ENCODE peak calls at places on chromosomes 5 and 9, in eight cellular contexts. One of them, this sample, is unnamed.

GRCh38 chr5:142883025-142883424 is 112.8 kb downstream of the ARHGAP26 start:
- DNase-seq in stomach: no peak
- DNase-seq in adipocyte: peak; percentile 55
- DNase-seq in WTC11: no peak
- DNase-seq in stimulated activated CD4-positive, alpha-beta T cell treated with anti-CD3 and anti-CD28 coated beads, Interleukin-4, amount 100 ng/mL, for 24 hours: no peak
- DNase-seq in naive thymus-derived CD8-positive, alpha-beta T cell: no peak
- DNase-seq in GM12865: no peak
- DNase-seq in KBM-7: no peak
- DNase-seq in this sample: no peak

GRCh38 chr9:13461588-13461987 is 182.1 kb upstream of the MPDZ start:
- DNase-seq in stomach: no peak
- DNase-seq in adipocyte: no peak
- DNase-seq in WTC11: no peak
- DNase-seq in stimulated activated CD4-positive, alpha-beta T cell treated with anti-CD3 and anti-CD28 coated beads, Interleukin-4, amount 100 ng/mL, for 24 hours: no peak
- DNase-seq in naive thymus-derived CD8-positive, alpha-beta T cell: no peak
- DNase-seq in GM12865: no peak
- DNase-seq in KBM-7: no peak
- DNase-seq in this sample: no peak

GRCh38 chr5:136089804-136090203 is 42.8 kb upstream of the SMAD5 start:
- DNase-seq in stomach: no peak
- DNase-seq in adipocyte: no peak
- DNase-seq in WTC11: no peak
- DNase-seq in stimulated activated CD4-positive, alpha-beta T cell treated with anti-CD3 and anti-CD28 coated beads, Interleukin-4, amount 100 ng/mL, for 24 hours: no peak
- DNase-seq in naive thymus-derived CD8-positive, alpha-beta T cell: no peak
- DNase-seq in GM12865: no peak
- DNase-seq in KBM-7: no peak
- DNase-seq in this sample: no peak

GRCh38 chr5:72166070-72166979 is 59.0 kb downstream of the MAP1B start:
- DNase-seq in stomach: no peak
- DNase-seq in adipocyte: no peak
- DNase-seq in WTC11: peak; percentile 33
- DNase-seq in stimulated activated CD4-positive, alpha-beta T cell treated with anti-CD3 and anti-CD28 coated beads, Interleukin-4, amount 100 ng/mL, for 24 hours: no peak
- DNase-seq in naive thymus-derived CD8-positive, alpha-beta T cell: no peak
- DNase-seq in GM12865: no peak
- DNase-seq in KBM-7: peak; percentile 6
- DNase-seq in this sample: no peak

GRCh38 chr5:173729079-173729765 is 112.8 kb upstream of the BOD1 start:
- DNase-seq in stomach: no peak
- DNase-seq in adipocyte: no peak
- DNase-seq in WTC11: peak; percentile 32
- DNase-seq in stimulated activated CD4-positive, alpha-beta T cell treated with anti-CD3 and anti-CD28 coated beads, Interleukin-4, amount 100 ng/mL, for 24 hours: no peak
- DNase-seq in naive thymus-derived CD8-positive, alpha-beta T cell: no peak
- DNase-seq in GM12865: no peak
- DNase-seq in KBM-7: no peak
- DNase-seq in this sample: no peak

GRCh38 chr9:9751996-9752395 is 860.8 kb downstream of the PTPRD start:
- DNase-seq in stomach: no peak
- DNase-seq in adipocyte: no peak
- DNase-seq in WTC11: no peak
- DNase-seq in stimulated activated CD4-positive, alpha-beta T cell treated with anti-CD3 and anti-CD28 coated beads, Interleukin-4, amount 100 ng/mL, for 24 hours: no peak
- DNase-seq in naive thymus-derived CD8-positive, alpha-beta T cell: no peak
- DNase-seq in GM12865: no peak
- DNase-seq in KBM-7: no peak
- DNase-seq in this sample: no peak

GRCh38 chr5:100900142-100900795 is 2.8 kb downstream of the ST8SIA4 start:
- DNase-seq in stomach: peak; percentile 26
- DNase-seq in adipocyte: peak; percentile 19
- DNase-seq in WTC11: peak; percentile 33
- DNase-seq in stimulated activated CD4-positive, alpha-beta T cell treated with anti-CD3 and anti-CD28 coated beads, Interleukin-4, amount 100 ng/mL, for 24 hours: peak; percentile 69
- DNase-seq in naive thymus-derived CD8-positive, alpha-beta T cell: peak; percentile 54
- DNase-seq in GM12865: peak; percentile 85
- DNase-seq in KBM-7: no peak
- DNase-seq in this sample: no peak

GRCh38 chr5:35857004-35857345 is 284 bp downstream of the IL7R start:
- DNase-seq in stomach: no peak
- DNase-seq in adipocyte: no peak
- DNase-seq in WTC11: no peak
- DNase-seq in stimulated activated CD4-positive, alpha-beta T cell treated with anti-CD3 and anti-CD28 coated beads, Interleukin-4, amount 100 ng/mL, for 24 hours: peak; percentile 50
- DNase-seq in naive thymus-derived CD8-positive, alpha-beta T cell: no peak
- DNase-seq in GM12865: no peak
- DNase-seq in KBM-7: no peak
- DNase-seq in this sample: no peak

GRCh38 chr5:83509535-83509934 is 38.0 kb downstream of the VCAN start:
- DNase-seq in stomach: no peak
- DNase-seq in adipocyte: peak; percentile 61
- DNase-seq in WTC11: no peak
- DNase-seq in stimulated activated CD4-positive, alpha-beta T cell treated with anti-CD3 and anti-CD28 coated beads, Interleukin-4, amount 100 ng/mL, for 24 hours: no peak
- DNase-seq in naive thymus-derived CD8-positive, alpha-beta T cell: no peak
- DNase-seq in GM12865: no peak
- DNase-seq in KBM-7: no peak
- DNase-seq in this sample: no peak

GRCh38 chr5:159533197-159533596 is 202.9 kb upstream of the IL12B start:
- DNase-seq in stomach: no peak
- DNase-seq in adipocyte: peak; percentile 81
- DNase-seq in WTC11: no peak
- DNase-seq in stimulated activated CD4-positive, alpha-beta T cell treated with anti-CD3 and anti-CD28 coated beads, Interleukin-4, amount 100 ng/mL, for 24 hours: no peak
- DNase-seq in naive thymus-derived CD8-positive, alpha-beta T cell: no peak
- DNase-seq in GM12865: no peak
- DNase-seq in KBM-7: no peak
- DNase-seq in this sample: no peak

GRCh38 chr5:96761618-96762017 is 46.1 kb downstream of the ERAP1 start:
- DNase-seq in stomach: no peak
- DNase-seq in adipocyte: peak; percentile 17
- DNase-seq in WTC11: no peak
- DNase-seq in stimulated activated CD4-positive, alpha-beta T cell treated with anti-CD3 and anti-CD28 coated beads, Interleukin-4, amount 100 ng/mL, for 24 hours: no peak
- DNase-seq in naive thymus-derived CD8-positive, alpha-beta T cell: no peak
- DNase-seq in GM12865: no peak
- DNase-seq in KBM-7: no peak
- DNase-seq in this sample: no peak

GRCh38 chr5:124342027-124342471 is 404.4 kb downstream of the ZNF608 start:
- DNase-seq in stomach: no peak
- DNase-seq in adipocyte: peak; percentile 86
- DNase-seq in WTC11: no peak
- DNase-seq in stimulated activated CD4-positive, alpha-beta T cell treated with anti-CD3 and anti-CD28 coated beads, Interleukin-4, amount 100 ng/mL, for 24 hours: no peak
- DNase-seq in naive thymus-derived CD8-positive, alpha-beta T cell: no peak
- DNase-seq in GM12865: no peak
- DNase-seq in KBM-7: no peak
- DNase-seq in this sample: no peak

GRCh38 chr9:75111019-75111622 is 22.8 kb downstream of the OSTF1 start:
- DNase-seq in stomach: peak; percentile 39
- DNase-seq in adipocyte: no peak
- DNase-seq in WTC11: no peak
- DNase-seq in stimulated activated CD4-positive, alpha-beta T cell treated with anti-CD3 and anti-CD28 coated beads, Interleukin-4, amount 100 ng/mL, for 24 hours: no peak
- DNase-seq in naive thymus-derived CD8-positive, alpha-beta T cell: no peak
- DNase-seq in GM12865: no peak
- DNase-seq in KBM-7: no peak
- DNase-seq in this sample: no peak

GRCh38 chr9:106644661-106645060 is 218.3 kb upstream of the ZNF462 start:
- DNase-seq in stomach: no peak
- DNase-seq in adipocyte: no peak
- DNase-seq in WTC11: no peak
- DNase-seq in stimulated activated CD4-positive, alpha-beta T cell treated with anti-CD3 and anti-CD28 coated beads, Interleukin-4, amount 100 ng/mL, for 24 hours: no peak
- DNase-seq in naive thymus-derived CD8-positive, alpha-beta T cell: no peak
- DNase-seq in GM12865: no peak
- DNase-seq in KBM-7: no peak
- DNase-seq in this sample: no peak

GRCh38 chr5:76062502-76062901 is 20.7 kb upstream of the SV2C start:
- DNase-seq in stomach: no peak
- DNase-seq in adipocyte: peak; percentile 12
- DNase-seq in WTC11: no peak
- DNase-seq in stimulated activated CD4-positive, alpha-beta T cell treated with anti-CD3 and anti-CD28 coated beads, Interleukin-4, amount 100 ng/mL, for 24 hours: no peak
- DNase-seq in naive thymus-derived CD8-positive, alpha-beta T cell: no peak
- DNase-seq in GM12865: no peak
- DNase-seq in KBM-7: no peak
- DNase-seq in this sample: no peak

GRCh38 chr5:42894057-42894456 is 82.4 kb upstream of the SELENOP start:
- DNase-seq in stomach: no peak
- DNase-seq in adipocyte: no peak
- DNase-seq in WTC11: peak; percentile 88
- DNase-seq in stimulated activated CD4-positive, alpha-beta T cell treated with anti-CD3 and anti-CD28 coated beads, Interleukin-4, amount 100 ng/mL, for 24 hours: no peak
- DNase-seq in naive thymus-derived CD8-positive, alpha-beta T cell: no peak
- DNase-seq in GM12865: no peak
- DNase-seq in KBM-7: no peak
- DNase-seq in this sample: no peak

GRCh38 chr9:106862115-106862945 is 636 bp upstream of the ZNF462 start:
- DNase-seq in stomach: no peak
- DNase-seq in adipocyte: peak; percentile 54
- DNase-seq in WTC11: peak; percentile 59
- DNase-seq in stimulated activated CD4-positive, alpha-beta T cell treated with anti-CD3 and anti-CD28 coated beads, Interleukin-4, amount 100 ng/mL, for 24 hours: no peak
- DNase-seq in naive thymus-derived CD8-positive, alpha-beta T cell: no peak
- DNase-seq in GM12865: no peak
- DNase-seq in KBM-7: peak; percentile 48
- DNase-seq in this sample: no peak

GRCh38 chr9:79559501-79560181 is 12.1 kb upstream of the TLE4 start:
- DNase-seq in stomach: no peak
- DNase-seq in adipocyte: no peak
- DNase-seq in WTC11: no peak
- DNase-seq in stimulated activated CD4-positive, alpha-beta T cell treated with anti-CD3 and anti-CD28 coated beads, Interleukin-4, amount 100 ng/mL, for 24 hours: no peak
- DNase-seq in naive thymus-derived CD8-positive, alpha-beta T cell: no peak
- DNase-seq in GM12865: no peak
- DNase-seq in KBM-7: no peak
- DNase-seq in this sample: no peak

GRCh38 chr9:109799792-109800191 is 19.8 kb downstream of the PALM2AKAP2 start:
- DNase-seq in stomach: no peak
- DNase-seq in adipocyte: peak; percentile 61
- DNase-seq in WTC11: no peak
- DNase-seq in stimulated activated CD4-positive, alpha-beta T cell treated with anti-CD3 and anti-CD28 coated beads, Interleukin-4, amount 100 ng/mL, for 24 hours: no peak
- DNase-seq in naive thymus-derived CD8-positive, alpha-beta T cell: no peak
- DNase-seq in GM12865: no peak
- DNase-seq in KBM-7: no peak
- DNase-seq in this sample: no peak

GRCh38 chr9:128007566-128008138 is 26.9 kb upstream of the EEIG1 start:
- DNase-seq in stomach: peak; percentile 55
- DNase-seq in adipocyte: peak; percentile 73
- DNase-seq in WTC11: no peak
- DNase-seq in stimulated activated CD4-positive, alpha-beta T cell treated with anti-CD3 and anti-CD28 coated beads, Interleukin-4, amount 100 ng/mL, for 24 hours: peak; percentile 87
- DNase-seq in naive thymus-derived CD8-positive, alpha-beta T cell: peak; percentile 97
- DNase-seq in GM12865: peak; percentile 91
- DNase-seq in KBM-7: peak; percentile 94
- DNase-seq in this sample: peak; percentile 82

GRCh38 chr5:151008124-151008491 is 12.3 kb upstream of the GPX3 start:
- DNase-seq in stomach: no peak
- DNase-seq in adipocyte: no peak
- DNase-seq in WTC11: no peak
- DNase-seq in stimulated activated CD4-positive, alpha-beta T cell treated with anti-CD3 and anti-CD28 coated beads, Interleukin-4, amount 100 ng/mL, for 24 hours: no peak
- DNase-seq in naive thymus-derived CD8-positive, alpha-beta T cell: no peak
- DNase-seq in GM12865: no peak
- DNase-seq in KBM-7: no peak
- DNase-seq in this sample: no peak

GRCh38 chr9:89661956-89662717 is 57.3 kb downstream of the GADD45G start:
- DNase-seq in stomach: peak; percentile 99
- DNase-seq in adipocyte: peak; percentile 79
- DNase-seq in WTC11: peak; percentile 92
- DNase-seq in stimulated activated CD4-positive, alpha-beta T cell treated with anti-CD3 and anti-CD28 coated beads, Interleukin-4, amount 100 ng/mL, for 24 hours: no peak
- DNase-seq in naive thymus-derived CD8-positive, alpha-beta T cell: no peak
- DNase-seq in GM12865: peak; percentile 24
- DNase-seq in KBM-7: no peak
- DNase-seq in this sample: no peak

GRCh38 chr5:93010037-93010436 is 571.0 kb downstream of the NR2F1-AS1 start:
- DNase-seq in stomach: no peak
- DNase-seq in adipocyte: no peak
- DNase-seq in WTC11: no peak
- DNase-seq in stimulated activated CD4-positive, alpha-beta T cell treated with anti-CD3 and anti-CD28 coated beads, Interleukin-4, amount 100 ng/mL, for 24 hours: no peak
- DNase-seq in naive thymus-derived CD8-positive, alpha-beta T cell: no peak
- DNase-seq in GM12865: no peak
- DNase-seq in KBM-7: no peak
- DNase-seq in this sample: no peak

GRCh38 chr9:127567119-127567897 is 44.8 kb upstream of the STXBP1 start:
- DNase-seq in stomach: peak; percentile 76
- DNase-seq in adipocyte: peak; percentile 77
- DNase-seq in WTC11: no peak
- DNase-seq in stimulated activated CD4-positive, alpha-beta T cell treated with anti-CD3 and anti-CD28 coated beads, Interleukin-4, amount 100 ng/mL, for 24 hours: no peak
- DNase-seq in naive thymus-derived CD8-positive, alpha-beta T cell: no peak
- DNase-seq in GM12865: no peak
- DNase-seq in KBM-7: no peak
- DNase-seq in this sample: no peak

GRCh38 chr5:81779125-81779934 is 28.4 kb upstream of the SSBP2 start:
- DNase-seq in stomach: peak; percentile 81
- DNase-seq in adipocyte: peak; percentile 53
- DNase-seq in WTC11: no peak
- DNase-seq in stimulated activated CD4-positive, alpha-beta T cell treated with anti-CD3 and anti-CD28 coated beads, Interleukin-4, amount 100 ng/mL, for 24 hours: peak; percentile 30
- DNase-seq in naive thymus-derived CD8-positive, alpha-beta T cell: peak; percentile 42
- DNase-seq in GM12865: peak; percentile 64
- DNase-seq in KBM-7: peak; percentile 72
- DNase-seq in this sample: peak; percentile 53

GRCh38 chr9:91949293-91949945 is 609 bp downstream of the ROR2 start:
- DNase-seq in stomach: no peak
- DNase-seq in adipocyte: no peak
- DNase-seq in WTC11: peak; percentile 49
- DNase-seq in stimulated activated CD4-positive, alpha-beta T cell treated with anti-CD3 and anti-CD28 coated beads, Interleukin-4, amount 100 ng/mL, for 24 hours: no peak
- DNase-seq in naive thymus-derived CD8-positive, alpha-beta T cell: no peak
- DNase-seq in GM12865: no peak
- DNase-seq in KBM-7: no peak
- DNase-seq in this sample: no peak